ENCODE peak calls at places on chromosome 16, in four cellular contexts. W, S, K and Q are unnamed samples. For H3K4me1 and H3K36me3, the result is how much of the 10 kb centered on the place peaks cover.

GRCh38 chr16:24609740-24610420 is 70.5 kb downstream of the RBBP6 start:
- DNase-seq in W (peak), S (peak), K (no peak), Q (no peak)

GRCh38 chr16:87836844-87837581 is 32.3 kb downstream of the SLC7A5 start:
- DNase-seq in W (peak), S (no peak), K (no peak), Q (no peak)

GRCh38 chr16:52383640-52384292 is 163.2 kb downstream of the TOX3 start:
- DNase-seq in W (no peak), S (no peak), K (no peak), Q (no peak)

GRCh38 chr16:84137769-84138357 is 7.1 kb downstream of the HSDL1 start:
- DNase-seq in W (no peak), S (no peak), K (no peak), Q (no peak)

GRCh38 chr16:69182730-69183416 is 4.1 kb upstream of the SNTB2 start:
- DNase-seq in W (no peak), S (no peak), K (no peak), Q (no peak)

GRCh38 chr16:50269769-50270509 is 3.6 kb downstream of the ADCY7 start:
- DNase-seq in W (no peak), S (no peak), K (no peak), Q (no peak)

GRCh38 chr16:49810769-49811315 is 45.1 kb downstream of the ZNF423 start:
- DNase-seq in W (no peak), S (no peak), K (no peak), Q (no peak)

GRCh38 chr16:87570938-87571867 is 31.1 kb upstream of the JPH3 start:
- DNase-seq in W (peak), S (peak), K (peak), Q (no peak)

GRCh38 chr16:968620-969019 is 2.2 kb downstream of the LMF1 start:
- DNase-seq in W (no peak), S (no peak), K (no peak), Q (no peak)

GRCh38 chr16:81077077-81077940 is at the start of gene C16orf46:
- DNase-seq in W (peak), S (peak), K (peak), Q (peak)

GRCh38 chr16:8908779-8909468 is 26.8 kb downstream of the LITAFD start:
- DNase-seq in W (no peak), S (peak), K (no peak), Q (no peak)

GRCh38 chr16:66927012-66927436 is 1.7 kb upstream of the RRAD start:
- DNase-seq in W (peak), S (no peak), K (peak), Q (no peak)

GRCh38 chr16:20879175-20880053 is 20.7 kb downstream of the DCUN1D3 start:
- DNase-seq in W (no peak), S (no peak), K (no peak), Q (no peak)

DNA sequence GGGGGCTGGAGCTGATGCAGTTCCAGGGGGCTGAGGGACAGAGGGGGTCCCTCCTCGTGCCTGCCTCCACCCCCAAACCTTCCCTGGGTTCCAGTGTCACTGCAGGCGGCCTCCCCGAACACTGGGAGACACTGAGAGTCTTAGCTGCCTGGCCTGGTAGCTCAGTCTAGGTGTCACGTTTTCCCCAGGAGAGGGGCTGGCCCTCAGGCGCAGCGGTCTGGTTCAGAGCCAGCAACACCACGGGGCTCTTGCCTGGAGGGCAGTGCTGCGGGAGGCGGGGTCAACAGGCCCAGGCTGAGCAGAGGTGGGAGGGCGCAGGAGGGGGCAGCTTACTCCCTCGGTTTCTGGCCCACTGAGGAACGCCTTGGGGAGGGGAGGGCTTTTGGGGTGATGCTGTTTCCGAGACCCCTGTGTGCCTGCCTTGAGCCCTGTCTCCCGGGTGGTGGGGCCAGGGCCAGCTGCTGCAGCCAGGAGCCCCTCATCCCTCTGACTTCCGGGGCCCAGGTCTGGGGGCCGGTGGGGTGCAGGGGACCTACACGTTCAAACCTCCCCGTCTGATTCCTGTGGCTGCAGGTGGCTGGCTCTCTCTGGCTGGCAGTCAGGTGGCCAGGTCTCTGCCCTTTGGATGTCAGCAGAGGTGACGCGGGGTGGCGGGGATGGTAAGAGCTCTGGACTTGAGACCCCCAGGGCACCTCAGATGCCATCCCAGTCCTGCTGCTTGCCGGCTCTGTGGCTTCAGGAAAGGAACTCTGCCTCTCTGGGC is 89.3 kb upstream of the GSE1 start:
- DNase-seq in W (peak), S (no peak), K (no peak), Q (no peak)
- H3K4me3 ChIP-seq in W (no peak), S (no peak), K (no peak), Q (no peak)

DNA sequence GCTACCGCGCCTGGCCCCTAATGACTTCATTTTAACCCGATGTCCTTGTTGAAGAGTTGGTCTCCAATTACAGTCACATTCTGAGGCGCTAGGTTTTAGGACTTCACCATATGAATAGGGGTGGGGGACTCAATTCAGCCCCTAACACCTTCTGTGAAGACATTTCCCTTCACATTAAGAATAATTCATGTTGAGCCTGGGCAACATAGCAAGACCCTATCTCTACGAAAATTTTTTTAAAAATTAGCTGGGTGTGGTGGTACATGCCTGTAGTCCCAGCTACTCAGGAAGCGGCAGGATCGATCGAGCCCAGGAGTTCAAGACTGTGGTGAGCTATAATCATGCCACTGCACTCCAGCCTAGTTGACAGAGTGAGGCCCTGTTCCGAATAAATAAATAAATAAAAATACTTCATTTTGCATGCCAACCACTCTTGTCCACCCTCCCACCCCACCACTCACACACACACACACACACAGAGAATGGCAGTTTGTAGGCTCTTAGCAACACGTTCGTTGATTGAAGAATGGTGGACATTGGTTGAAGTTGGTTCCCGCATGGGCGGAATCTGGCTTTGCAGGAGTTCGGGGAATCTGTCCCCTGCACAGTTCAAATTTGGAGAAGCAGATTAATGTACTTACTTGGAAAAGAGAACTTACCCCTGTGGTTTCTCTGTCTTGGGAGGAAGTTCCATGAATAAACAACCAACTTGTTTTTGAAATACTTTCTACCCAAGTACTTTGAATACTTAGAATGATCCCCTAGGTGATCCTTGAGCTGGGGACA is 27.8 kb upstream of the TVP23A start:
- DNase-seq in W (no peak), S (no peak), K (no peak), Q (no peak)
- H3K4me1 ChIP-seq in W (under half), S (under half), K (under half), Q (under half)

GRCh38 chr16:3774156-3774767 is 56.9 kb upstream of the TRAP1 start:
- DNase-seq in W (peak), S (peak), K (no peak), Q (no peak)
- H3K36me3 ChIP-seq in W (under half), S (half or more), K (under half), Q (under half)

GRCh38 chr16:58465817-58466216 is 34.1 kb upstream of the NDRG4 start:
- DNase-seq in W (no peak), S (no peak), K (no peak), Q (no peak)

GRCh38 chr16:58464047-58464915 is 35.7 kb upstream of the NDRG4 start:
- DNase-seq in W (peak), S (peak), K (peak), Q (no peak)

GRCh38 chr16:58464916-58465731 is 34.8 kb upstream of the NDRG4 start:
- DNase-seq in W (no peak), S (peak), K (no peak), Q (no peak)

GRCh38 chr16:58467915-58468314 is 32.0 kb upstream of the NDRG4 start:
- DNase-seq in W (no peak), S (no peak), K (no peak), Q (no peak)

GRCh38 chr16:58466396-58466795 is 33.5 kb upstream of the NDRG4 start:
- DNase-seq in W (no peak), S (no peak), K (no peak), Q (no peak)
- H3K4me3 ChIP-seq in W (peak), S (no peak), K (no peak), Q (no peak)

DNA sequence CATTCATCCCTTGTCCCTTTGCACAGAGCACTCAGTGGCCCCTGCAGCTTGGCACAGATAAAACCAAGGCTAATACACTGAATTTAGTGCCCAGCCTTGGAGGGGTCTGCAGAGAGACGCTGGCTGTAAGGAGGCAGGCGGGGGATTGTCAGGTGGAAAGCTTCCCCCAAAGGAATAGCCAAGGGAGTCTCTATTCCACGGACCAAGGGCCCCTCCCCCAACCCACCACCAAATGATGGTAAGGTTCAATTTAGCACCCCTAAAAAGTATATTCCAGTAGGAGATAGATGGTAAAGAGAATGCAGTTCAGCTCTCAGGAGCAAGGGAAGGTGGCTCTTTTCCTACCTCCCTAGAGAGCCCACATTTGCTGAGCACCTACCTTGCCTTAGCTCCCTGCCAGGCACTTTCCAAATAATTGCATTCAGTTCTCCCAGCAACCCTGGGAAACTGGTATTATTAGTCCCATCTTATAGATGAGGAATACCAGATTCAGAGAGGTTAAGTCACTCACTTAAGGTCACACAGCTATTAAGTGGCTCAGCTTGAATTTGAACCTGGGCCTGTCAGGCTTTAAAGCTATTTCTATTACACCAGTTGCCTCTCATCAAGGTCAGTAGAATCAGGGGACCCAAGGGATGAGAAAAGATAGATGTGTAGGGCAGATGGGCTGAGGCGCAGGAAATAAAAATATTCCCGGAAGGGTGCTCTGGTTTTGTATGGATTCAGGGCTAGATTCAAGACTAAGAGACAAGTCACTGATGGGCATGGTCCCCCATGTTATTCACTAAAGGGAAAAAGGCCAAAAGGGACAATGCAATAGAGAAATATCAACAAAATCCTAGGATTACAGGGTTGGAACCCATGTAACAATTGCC is 20.0 kb upstream of the ZFHX3 start:
- DNase-seq in W (no peak), S (no peak), K (no peak), Q (no peak)
- H3K4me1 ChIP-seq in W (under half), S (under half), K (under half), Q (under half)